ENCODE peak calls at places on chromosomes 7 and 10, in nine cellular contexts. X is HFF-Myc, I is choroid plexus epithelial cell, F is psoas muscle, J is IMR-90, V is neural progenitor cell, L is fibroblast of lung, W is body of pancreas, S is Panc1. P is an unnamed sample.

GRCh38 chr10:52665821-52666220 is 106.8 kb downstream of the MBL2 start:
- DNase-seq in W (no peak), L (no peak), V (no peak), X (no peak), F (no peak), S (no peak), I (no peak), J (no peak), P (no peak)

GRCh38 chr7:3836855-3837254 is 535.8 kb downstream of the SDK1 start:
- DNase-seq in V (no peak), S (no peak), F (no peak), L (no peak), J (no peak), I (no peak), W (no peak), X (no peak), P (no peak)

GRCh38 chr10:32981760-32982159 is 23.7 kb upstream of the ITGB1 start:
- DNase-seq in F (no peak), W (peak), S (no peak), X (no peak), V (no peak), L (peak), J (peak), I (peak), P (peak)

GRCh38 chr7:14988941-14989340 is 86.4 kb upstream of the DGKB start:
- DNase-seq in J (no peak), X (peak), F (no peak), W (no peak), V (no peak), S (no peak), L (no peak), I (no peak), P (no peak)

GRCh38 chr10:24554036-24554435 is 169.7 kb downstream of the ARHGAP21 start:
- DNase-seq in J (no peak), F (no peak), S (no peak), W (no peak), V (no peak), I (no peak), X (no peak), L (no peak), P (no peak)

GRCh38 chr10:68560201-68560915 is at the start of gene TET1:
- DNase-seq in L (peak), J (peak), I (peak), W (peak), F (peak), X (no peak), S (no peak), V (peak), P (peak)

GRCh38 chr10:27192284-27192683 is 37.1 kb downstream of the MASTL start:
- DNase-seq in S (peak), V (no peak), I (peak), L (peak), J (peak), W (no peak), X (peak), F (peak), P (peak)

GRCh38 chr10:45034301-45034700 is 33.6 kb downstream of the ZNF22 start:
- DNase-seq in S (no peak), W (no peak), V (no peak), I (peak), F (no peak), L (peak), J (no peak), X (no peak), P (no peak)

GRCh38 chr10:70227548-70228320 is 5.5 kb downstream of the PPA1 start:
- DNase-seq in J (no peak), W (no peak), X (no peak), I (no peak), S (no peak), V (no peak), L (no peak), F (no peak), P (peak)

GRCh38 chr10:106111241-106111640 is 1053.3 kb downstream of the SORCS1 start:
- DNase-seq in J (peak), L (no peak), I (peak), S (no peak), V (no peak), X (no peak), W (no peak), F (no peak), P (peak)

GRCh38 chr10:96450514-96451207 is 63.1 kb downstream of the TLL2 start:
- DNase-seq in I (no peak), F (no peak), V (peak), L (no peak), J (no peak), S (no peak), W (no peak), X (no peak), P (no peak)

GRCh38 chr7:31443457-31443856 is 70.4 kb upstream of the ITPRID1 start:
- DNase-seq in X (no peak), W (no peak), L (peak), V (peak), J (peak), S (peak), I (peak), F (no peak), P (peak)

GRCh38 chr7:4707134-4707651 is 25.1 kb downstream of the FOXK1 start:
- DNase-seq in L (no peak), W (no peak), J (no peak), V (peak), F (no peak), I (no peak), S (no peak), X (no peak), P (peak)

GRCh38 chr7:74525881-74526280 is 72.2 kb downstream of the GTF2IRD1 start:
- DNase-seq in J (no peak), F (no peak), S (no peak), I (no peak), W (peak), L (no peak), X (no peak), V (no peak), P (no peak)

GRCh38 chr10:11667756-11668155 is 56.3 kb upstream of the USP6NL start:
- DNase-seq in F (no peak), S (no peak), I (no peak), J (no peak), V (no peak), X (no peak), L (no peak), W (no peak), P (no peak)

GRCh38 chr10:4902571-4903011 is 60.6 kb upstream of the AKR1C1 start:
- DNase-seq in X (no peak), L (peak), F (no peak), S (no peak), J (no peak), V (no peak), W (peak), I (peak), P (peak)

GRCh38 chr10:7471720-7472367 is 61.0 kb upstream of the SFMBT2 start:
- DNase-seq in X (no peak), W (no peak), I (no peak), V (no peak), S (no peak), L (no peak), J (no peak), F (no peak), P (no peak)

GRCh38 chr7:6430271-6430940 is 17.3 kb downstream of the DAGLB start:
- DNase-seq in V (no peak), I (peak), X (no peak), L (peak), J (peak), W (no peak), F (no peak), S (no peak), P (peak)

GRCh38 chr7:11567571-11567970 is 264.4 kb downstream of the THSD7A start:
- DNase-seq in S (no peak), X (no peak), W (no peak), I (no peak), V (no peak), J (no peak), F (no peak), L (no peak), P (no peak)

GRCh38 chr10:97321032-97321806 is 2.1 kb downstream of the FRAT1 start:
- DNase-seq in V (peak), F (peak), S (no peak), X (no peak), I (no peak), W (peak), L (no peak), J (no peak), P (no peak)

GRCh38 chr10:71963756-71964668 is at the start of gene CHST3:
- DNase-seq in S (no peak), X (no peak), W (peak), J (peak), I (peak), F (peak), V (peak), L (peak), P (peak)

GRCh38 chr7:39181398-39181797 is 203.7 kb downstream of the POU6F2 start:
- DNase-seq in W (no peak), I (no peak), F (no peak), L (no peak), J (no peak), S (no peak), V (no peak), X (no peak), P (no peak)

GRCh38 chr10:49512121-49512809 is 26.7 kb downstream of the ERCC6 start:
- DNase-seq in F (no peak), S (peak), V (peak), I (peak), X (no peak), L (peak), W (no peak), J (peak), P (peak)

GRCh38 chr10:7406712-7407333 is 4.0 kb downstream of the SFMBT2 start:
- DNase-seq in L (peak), S (no peak), W (no peak), F (no peak), V (peak), X (no peak), I (no peak), J (no peak), P (peak)

GRCh38 chr7:14073988-14074387 is 84.5 kb upstream of the ETV1 start:
- DNase-seq in J (no peak), F (no peak), W (no peak), L (no peak), I (peak), S (no peak), V (no peak), X (no peak), P (no peak)

GRCh38 chr10:114312585-114312984 is 73.5 kb downstream of the VWA2 start:
- DNase-seq in F (no peak), L (no peak), J (no peak), V (no peak), S (no peak), I (peak), X (no peak), W (no peak), P (no peak)

GRCh38 chr10:99775850-99776249 is 6.6 kb upstream of the ABCC2 start:
- DNase-seq in V (no peak), I (peak), L (peak), W (no peak), X (no peak), S (peak), F (no peak), J (peak), P (peak)

DNA sequence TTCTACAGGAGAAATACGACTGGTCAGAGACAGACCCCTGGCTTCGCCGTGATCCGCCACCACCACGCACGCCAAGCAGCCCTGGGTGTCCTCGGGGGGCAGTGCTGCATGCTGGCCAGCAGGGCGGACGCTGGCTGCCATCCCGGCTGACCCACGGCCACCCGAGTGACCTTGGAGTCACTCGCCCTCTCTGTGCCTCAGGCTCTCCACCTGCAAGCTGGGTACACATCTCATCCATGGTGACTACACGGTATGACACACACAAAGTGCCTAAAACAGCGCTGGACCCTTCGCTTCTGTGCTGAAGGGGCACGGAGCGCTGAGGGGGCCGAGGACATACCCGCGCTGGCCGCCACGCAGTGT is 62.0 kb upstream of the RNF32 start:
- DNase-seq in F (no peak), I (no peak), S (no peak), V (peak), L (no peak), J (no peak), W (no peak), X (no peak), P (no peak)
- TF ChIP-seq CTCF in F (no peak), I (no peak), S (no peak), V (peak), L (no peak), J (no peak), W (no peak), X (no peak), P (no peak)

GRCh38 chr7:23357190-23358093 is 58.3 kb downstream of the MALSU1 start:
- DNase-seq in W (no peak), L (peak), J (peak), X (no peak), S (peak), F (no peak), I (peak), V (no peak), P (peak)
- TF ChIP-seq CTCF in W (peak), L (no peak), J (peak), X (no peak), S (peak), F (peak), I (peak), V (peak), P (peak)

GRCh38 chr7:115356139-115356746 is 434.3 kb downstream of the MDFIC start:
- DNase-seq in L (peak), V (peak), F (no peak), J (peak), W (no peak), S (no peak), X (no peak), I (peak), P (peak)
- TF ChIP-seq CTCF in L (peak), V (peak), F (peak), J (peak), W (peak), S (peak), X (peak), I (peak), P (peak)

GRCh38 chr7:158010956-158011698 is 576.5 kb downstream of the PTPRN2 start:
- DNase-seq in L (no peak), X (no peak), V (no peak), S (no peak), I (no peak), W (no peak), F (no peak), J (no peak), P (no peak)
- TF ChIP-seq CTCF in L (no peak), X (no peak), V (peak), S (no peak), I (no peak), W (no peak), F (no peak), J (no peak), P (no peak)

GRCh38 chr7:25586513-25586912 is 358.2 kb upstream of the NPVF start:
- DNase-seq in L (no peak), S (no peak), W (no peak), I (no peak), J (no peak), F (no peak), V (no peak), X (no peak), P (no peak)
- TF ChIP-seq CTCF in L (no peak), S (no peak), W (no peak), I (no peak), J (no peak), F (no peak), V (no peak), X (no peak), P (no peak)

GRCh38 chr10:30392564-30392990 is 41.4 kb upstream of the MAP3K8 start:
- DNase-seq in W (peak), L (peak), V (peak), S (peak), F (peak), X (no peak), I (peak), J (peak), P (peak)
- TF ChIP-seq CTCF in W (peak), L (peak), V (peak), S (peak), F (peak), X (peak), I (peak), J (peak), P (peak)

GRCh38 chr7:138954545-138955475 is 26.4 kb downstream of the KIAA1549 start:
- DNase-seq in V (peak), L (no peak), W (no peak), F (no peak), S (no peak), J (no peak), X (no peak), I (no peak), P (no peak)
- TF ChIP-seq CTCF in V (peak), L (no peak), W (no peak), F (no peak), S (no peak), J (no peak), X (no peak), I (no peak), P (no peak)